ENCODE peak calls at places on chromosomes 12 and 14, in eight cellular contexts. K is left ventricle myocardium superior; S is stimulated activated CD4-positive, alpha-beta T cell treated with anti-CD3 and anti-CD28 coated beads, Interleukin-1b, Interleukin-23, amount 100 ng/mL, for 1 hour; Q is brain microvascular endothelial cell; J is adrenal gland; F is PC-9; V is RWPE1; B is aorta. I is an unnamed sample.

GRCh38 chr14:59028476-59029202 is 159.8 kb upstream of the DAAM1 start:
- DNase-seq in B (peak), S (no peak), Q (peak), J (peak), K (peak), V (peak), F (peak), I (peak)

GRCh38 chr12:72271401-72271740 is 799 bp upstream of the TRHDE start:
- DNase-seq in S (no peak), B (peak), F (peak), V (no peak), Q (peak), K (peak), J (no peak), I (peak)

GRCh38 chr12:119894916-119895315 is 17.8 kb upstream of the CIT start:
- DNase-seq in Q (no peak), F (no peak), V (no peak), K (no peak), J (no peak), B (no peak), S (no peak), I (no peak)

GRCh38 chr14:80124794-80125193 is 86.5 kb downstream of the DIO2 start:
- DNase-seq in B (no peak), V (no peak), F (no peak), K (no peak), Q (no peak), S (no peak), J (no peak), I (no peak)

GRCh38 chr14:24066490-24067132 is 4.8 kb upstream of the CPNE6 start:
- DNase-seq in Q (no peak), K (no peak), J (no peak), V (no peak), S (no peak), B (no peak), F (no peak), I (no peak)

GRCh38 chr14:74019743-74020142 is 594 bp downstream of the BBOF1 start:
- DNase-seq in F (peak), K (no peak), J (no peak), B (no peak), V (no peak), Q (peak), S (no peak), I (no peak)

GRCh38 chr14:33617154-33617553 is 333.7 kb downstream of the EGLN3 start:
- DNase-seq in Q (peak), K (no peak), V (peak), F (peak), B (no peak), J (peak), S (no peak), I (no peak)

GRCh38 chr14:104462651-104463630 is 116.6 kb upstream of the C14orf180 start:
- DNase-seq in K (no peak), F (no peak), J (no peak), S (no peak), V (no peak), Q (no peak), B (no peak), I (no peak)

GRCh38 chr14:75182820-75183219 is 6.4 kb upstream of the TMED10 start:
- DNase-seq in F (peak), V (no peak), B (peak), K (no peak), Q (peak), S (no peak), J (peak), I (no peak)

GRCh38 chr12:83181074-83181473 is 494.4 kb downstream of the TMTC2 start:
- DNase-seq in V (no peak), J (no peak), K (no peak), B (no peak), S (no peak), Q (no peak), F (no peak), I (no peak)

GRCh38 chr12:39239484-39240143 is 203.3 kb downstream of the KIF21A start:
- DNase-seq in Q (no peak), K (no peak), J (no peak), F (no peak), V (peak), S (no peak), B (no peak), I (no peak)

GRCh38 chr12:93541578-93542217 is 30.8 kb upstream of the SOCS2 start:
- DNase-seq in S (no peak), J (no peak), K (no peak), V (no peak), Q (no peak), B (no peak), F (no peak), I (no peak)

GRCh38 chr14:60590907-60591510 is 58.3 kb downstream of the SIX1 start:
- DNase-seq in K (no peak), B (no peak), V (no peak), Q (no peak), F (no peak), J (no peak), S (no peak), I (no peak)

GRCh38 chr14:74941676-74942097 is 13.7 kb downstream of the PGF start:
- DNase-seq in J (peak), B (peak), S (peak), Q (peak), K (peak), F (peak), V (no peak), I (peak)

GRCh38 chr14:51448831-51449665 is 202.7 kb upstream of the FRMD6 start:
- DNase-seq in Q (peak), B (peak), K (peak), S (no peak), F (no peak), V (no peak), J (peak), I (peak)

GRCh38 chr14:91098591-91098990 is 15.3 kb upstream of the DGLUCY start:
- DNase-seq in F (no peak), J (no peak), Q (peak), S (no peak), K (no peak), B (no peak), V (no peak), I (no peak)

GRCh38 chr12:108634225-108634795 is 616 bp upstream of the SELPLG start:
- DNase-seq in J (no peak), Q (no peak), K (no peak), B (peak), F (peak), S (no peak), V (no peak), I (peak)

GRCh38 chr14:37413504-37414003 is 181.5 kb downstream of the FOXA1 start:
- DNase-seq in K (no peak), J (no peak), Q (no peak), B (no peak), S (no peak), V (no peak), F (no peak), I (no peak)

GRCh38 chr14:26199599-26200370 is 398.0 kb downstream of the NOVA1 start:
- DNase-seq in Q (no peak), B (no peak), F (peak), K (no peak), S (no peak), J (no peak), V (no peak), I (no peak)

GRCh38 chr14:61106627-61107147 is 125.6 kb downstream of the SLC38A6 start:
- DNase-seq in Q (no peak), J (no peak), V (no peak), F (no peak), S (no peak), K (peak), B (no peak), I (no peak)

GRCh38 chr12:123111498-123112165 is 39.3 kb downstream of the PITPNM2 start:
- DNase-seq in Q (peak), K (no peak), B (no peak), V (no peak), J (no peak), F (no peak), S (no peak), I (no peak)

GRCh38 chr12:110531741-110532333 is 29.7 kb downstream of the RAD9B start:
- DNase-seq in S (no peak), K (no peak), B (no peak), V (no peak), F (no peak), Q (no peak), J (no peak), I (no peak)

GRCh38 chr12:27914956-27915355 is 57.6 kb downstream of the PTHLH start:
- DNase-seq in Q (no peak), F (no peak), K (peak), S (no peak), B (no peak), J (no peak), V (no peak), I (no peak)

GRCh38 chr12:95986635-95987535 is 9.3 kb downstream of the HAL start:
- DNase-seq in J (no peak), V (no peak), F (no peak), Q (no peak), B (no peak), K (no peak), S (no peak), I (no peak)

GRCh38 chr12:15721716-15722115 is 67.5 kb downstream of the EPS8 start:
- DNase-seq in V (no peak), S (no peak), Q (no peak), J (no peak), F (no peak), B (no peak), K (no peak), I (no peak)

GRCh38 chr14:31934767-31935266 is 142.3 kb upstream of the ARHGAP5 start:
- DNase-seq in K (peak), B (no peak), F (no peak), Q (peak), J (peak), V (peak), S (no peak), I (peak)

GRCh38 chr14:77086017-77086727 is 11.9 kb upstream of the CIPC start:
- DNase-seq in B (no peak), S (no peak), Q (peak), K (no peak), V (peak), J (no peak), F (peak), I (no peak)

GRCh38 chr12:26118356-26118755 is 6.5 kb downstream of the BHLHE41 start:
- DNase-seq in V (no peak), K (no peak), B (no peak), S (no peak), J (no peak), F (no peak), Q (no peak), I (no peak)

GRCh38 chr14:84807673-84808072 is 722.3 kb upstream of the FLRT2 start:
- DNase-seq in S (no peak), V (no peak), Q (no peak), J (no peak), B (no peak), F (no peak), K (no peak), I (no peak)

GRCh38 chr12:115149685-115150378 is 465.9 kb upstream of the TBX3 start:
- DNase-seq in F (no peak), K (no peak), V (no peak), B (no peak), S (no peak), Q (peak), J (no peak), I (no peak)

GRCh38 chr14:33777651-33778050 is 173.2 kb downstream of the EGLN3 start:
- DNase-seq in S (no peak), F (no peak), Q (no peak), V (peak), B (no peak), J (no peak), K (no peak), I (no peak)

GRCh38 chr12:77954156-77954555 is 123.5 kb downstream of the NAV3 start:
- DNase-seq in K (no peak), S (no peak), Q (no peak), J (no peak), V (no peak), B (no peak), F (no peak), I (no peak)

GRCh38 chr12:110281549-110282342 is 699 bp downstream of the ATP2A2 start:
- DNase-seq in S (peak), J (peak), Q (no peak), K (peak), F (peak), V (peak), B (peak), I (peak)

GRCh38 chr12:121933522-121934317 is 15.3 kb downstream of the CFAP251 start:
- DNase-seq in B (no peak), F (no peak), K (no peak), V (peak), S (no peak), Q (peak), J (peak), I (no peak)

GRCh38 chr12:48980953-48981756 is 3.0 kb downstream of the WNT1 start:
- DNase-seq in B (peak), J (no peak), V (no peak), F (no peak), S (no peak), Q (no peak), K (peak), I (peak)

GRCh38 chr12:123271182-123271491 is 519 bp downstream of the CDK2AP1 start:
- DNase-seq in V (peak), B (peak), Q (peak), J (peak), K (peak), S (peak), F (peak), I (peak)

GRCh38 chr12:3533703-3534386 is 42.8 kb downstream of the PRMT8 start:
- DNase-seq in B (no peak), S (no peak), F (no peak), V (no peak), Q (peak), J (no peak), K (peak), I (peak)

GRCh38 chr12:4441355-4442330 is 4.0 kb downstream of the FGF6 start:
- DNase-seq in B (no peak), F (no peak), V (no peak), S (no peak), Q (peak), K (no peak), J (no peak), I (no peak)

GRCh38 chr14:77260631-77261030 is 10.4 kb downstream of the NGB start:
- DNase-seq in B (no peak), Q (no peak), J (no peak), V (no peak), S (no peak), F (peak), K (no peak), I (no peak)